ENCODE peak calls at places on chromosomes 5 and 9, in four cellular contexts. E is HepG2, N is K562, L is H1. K is an unnamed sample.

GRCh38 chr5:143976055-143976454 is 164.1 kb downstream of the HMHB1 start:
- DNase-seq in E (no peak), N (no peak), L (no peak), K (no peak)

GRCh38 chr9:115385383-115386122 is 267.6 kb upstream of the TNC start:
- DNase-seq in E (no peak), N (no peak), L (no peak), K (no peak)

GRCh38 chr5:170749911-170750431 is 33.6 kb upstream of the GABRP start:
- DNase-seq in E (no peak), N (no peak), L (peak; percentile 37), K (no peak)

GRCh38 chr5:37835400-37835973 is 4.4 kb downstream of the GDNF start:
- DNase-seq in E (no peak), N (no peak), L (no peak), K (no peak)

GRCh38 chr9:20319641-20320337 is 302.5 kb downstream of the MLLT3 start:
- DNase-seq in E (no peak), N (no peak), L (no peak), K (peak; percentile 8)

GRCh38 chr5:1118231-1118698 is 6.4 kb upstream of the SLC12A7 start:
- DNase-seq in E (no peak), N (no peak), L (no peak), K (no peak)

GRCh38 chr9:34500623-34501267 is 22.0 kb downstream of the ENHO start:
- DNase-seq in E (peak; percentile 18), N (peak; percentile 64), L (peak; percentile 91), K (peak; percentile 29)

GRCh38 chr9:113508111-113508749 is 44.7 kb downstream of the RGS3 start:
- DNase-seq in E (peak; percentile 72), N (no peak), L (peak; percentile 83), K (peak; percentile 4)

GRCh38 chr5:52693279-52693678 is 94.4 kb upstream of the ITGA1 start:
- DNase-seq in E (peak; percentile 30), N (no peak), L (no peak), K (no peak)

GRCh38 chr9:87290241-87290700 is 207.4 kb upstream of the DAPK1 start:
- DNase-seq in E (no peak), N (no peak), L (no peak), K (no peak)

GRCh38 chr9:89797970-89798369 is 193.2 kb downstream of the GADD45G start:
- DNase-seq in E (no peak), N (no peak), L (no peak), K (no peak)

GRCh38 chr5:77076961-77077820 is 9.9 kb downstream of the ZBED3 start:
- DNase-seq in E (no peak), N (peak; percentile 83), L (peak; percentile 94), K (no peak)

GRCh38 chr9:69165581-69165980 is 8.5 kb upstream of the TJP2 start:
- DNase-seq in E (no peak), N (no peak), L (no peak), K (no peak)

GRCh38 chr9:69171517-69171916 is 2.6 kb upstream of the TJP2 start:
- DNase-seq in E (no peak), N (no peak), L (no peak), K (no peak)

GRCh38 chr9:69170231-69170630 is 3.8 kb upstream of the TJP2 start:
- DNase-seq in E (no peak), N (no peak), L (no peak), K (no peak)

GRCh38 chr9:69171049-69171448 is 3.0 kb upstream of the TJP2 start:
- DNase-seq in E (no peak), N (peak; percentile 71), L (no peak), K (no peak)

GRCh38 chr9:69168709-69169217 is 5.3 kb upstream of the TJP2 start:
- DNase-seq in E (peak; percentile 59), N (peak; percentile 51), L (peak; percentile 61), K (no peak)
- TF ChIP-seq FOSL1 in E (no peak), N (no peak), L (no peak), K (no peak)

DNA sequence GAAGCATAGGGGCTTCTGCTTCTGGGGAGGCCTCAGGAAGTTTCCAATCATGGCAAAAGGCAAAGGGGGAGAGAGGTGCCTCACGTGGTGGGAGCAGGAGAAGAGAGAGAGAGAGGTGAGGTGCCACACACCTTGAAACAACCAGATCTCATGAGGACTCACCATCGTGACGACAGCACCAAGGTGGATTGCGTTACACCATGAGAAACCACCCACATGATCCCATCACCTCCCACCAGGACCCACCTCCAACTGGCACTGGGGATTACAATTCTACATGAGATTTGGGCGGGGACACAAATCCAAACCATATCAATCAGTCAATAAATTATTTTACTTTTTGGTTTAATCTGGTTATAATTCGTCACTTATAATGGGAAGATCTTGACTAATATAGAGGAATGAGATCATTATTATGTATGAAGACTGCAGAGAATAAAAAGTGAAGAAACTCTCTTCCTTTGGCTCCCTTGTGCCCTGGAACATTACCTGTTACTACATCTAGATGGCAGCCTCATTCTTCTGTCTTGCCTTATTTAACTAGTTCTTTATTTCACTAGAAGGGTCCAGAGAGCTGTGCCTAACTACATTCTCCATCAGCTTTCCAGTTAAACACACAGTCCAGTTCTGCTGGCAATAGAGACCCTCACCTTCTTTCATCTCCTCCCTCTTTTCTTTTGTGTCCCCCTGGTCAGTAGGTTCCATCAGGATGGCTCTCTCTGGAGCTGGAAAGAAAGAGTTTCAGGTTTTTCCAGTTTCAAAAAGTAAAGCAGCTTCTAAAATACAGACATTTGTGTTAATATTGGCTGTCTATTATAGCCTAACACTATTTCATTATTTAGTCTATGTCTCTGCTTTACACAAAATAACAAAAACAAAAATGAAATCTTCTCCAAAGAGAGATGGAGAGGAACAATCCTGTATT is 21.7 kb upstream of the SPINK7 start:
- DNase-seq in E (peak; percentile 21), N (no peak), L (no peak), K (peak; percentile 4)
- TF ChIP-seq FOSL1 in E (no peak), N (no peak), L (no peak), K (no peak)

GRCh38 chr5:110362252-110362651 is 364.2 kb downstream of the TMEM232 start:
- DNase-seq in E (no peak), N (no peak), L (no peak), K (no peak)
- TF ChIP-seq FOSL1 in E (no peak), N (no peak), L (no peak), K (no peak)

GRCh38 chr5:29672678-29673077 is 1520.8 kb upstream of the CDH6 start:
- DNase-seq in E (no peak), N (no peak), L (no peak), K (no peak)
- TF ChIP-seq FOSL1 in E (no peak), N (no peak), L (no peak), K (no peak)

DNA sequence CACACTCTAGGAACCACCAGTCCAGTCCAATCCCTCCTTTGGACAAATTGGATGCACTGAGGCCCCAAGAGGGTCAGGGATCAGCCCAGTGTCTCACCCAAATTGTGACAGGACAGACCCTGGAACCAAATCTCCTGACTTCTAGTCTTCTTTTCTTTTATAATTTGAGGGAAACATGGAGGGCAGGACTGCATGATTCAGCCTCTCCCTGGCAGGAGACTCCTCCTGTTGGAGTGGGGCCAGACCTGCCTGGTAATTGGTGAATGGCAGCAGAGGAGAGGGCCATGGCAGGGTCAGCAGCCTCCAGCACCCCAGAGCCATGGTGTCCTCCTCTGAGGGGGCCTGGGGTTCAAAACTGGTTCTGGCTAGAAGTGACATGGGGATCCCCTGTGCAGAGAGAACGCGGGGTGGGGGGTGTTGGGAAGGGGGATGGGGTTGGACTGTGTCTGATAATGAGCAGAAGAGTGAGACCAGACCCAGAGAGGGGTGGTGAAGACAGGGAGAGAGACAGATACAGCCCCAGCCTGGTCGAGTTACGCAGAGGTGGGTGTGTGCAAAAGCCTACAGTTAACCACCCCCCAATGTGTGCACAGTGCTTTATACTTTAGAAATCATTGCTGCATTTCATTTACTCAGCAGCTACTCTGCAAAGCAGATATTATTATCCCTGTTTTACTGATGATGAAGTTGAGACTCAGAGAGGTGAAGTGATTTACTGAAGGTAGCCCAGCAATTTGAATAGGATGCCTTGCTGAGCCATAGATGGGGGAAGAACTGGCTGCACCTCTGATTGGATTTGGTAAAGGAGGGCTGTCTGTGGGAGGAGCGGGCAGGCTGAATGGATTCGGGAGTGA is 3.8 kb upstream of the SYNPO start:
- DNase-seq in E (no peak), N (no peak), L (no peak), K (no peak)
- TF ChIP-seq FOSL1 in E (no peak), N (no peak), L (no peak), K (no peak)

GRCh38 chr9:32968101-32969011 is 33.1 kb downstream of the APTX start:
- DNase-seq in E (peak; percentile 29), N (peak; percentile 37), L (peak; percentile 81), K (peak; percentile 6)
- TF ChIP-seq FOSL1 in E (no peak), N (no peak), L (no peak), K (no peak)

GRCh38 chr5:55625603-55625875 is 86.6 kb downstream of the SLC38A9 start:
- DNase-seq in E (no peak), N (no peak), L (no peak), K (no peak)
- TF ChIP-seq FOSL1 in E (no peak), N (no peak), L (no peak), K (no peak)

GRCh38 chr9:14793389-14793788 is 70.9 kb upstream of the CER1 start:
- DNase-seq in E (no peak), N (no peak), L (no peak), K (no peak)

GRCh38 chr9:14790628-14791027 is 68.1 kb upstream of the CER1 start:
- DNase-seq in E (no peak), N (no peak), L (no peak), K (no peak)

GRCh38 chr9:14783358-14783757 is 60.8 kb upstream of the CER1 start:
- DNase-seq in E (peak; percentile 71), N (no peak), L (no peak), K (no peak)

DNA sequence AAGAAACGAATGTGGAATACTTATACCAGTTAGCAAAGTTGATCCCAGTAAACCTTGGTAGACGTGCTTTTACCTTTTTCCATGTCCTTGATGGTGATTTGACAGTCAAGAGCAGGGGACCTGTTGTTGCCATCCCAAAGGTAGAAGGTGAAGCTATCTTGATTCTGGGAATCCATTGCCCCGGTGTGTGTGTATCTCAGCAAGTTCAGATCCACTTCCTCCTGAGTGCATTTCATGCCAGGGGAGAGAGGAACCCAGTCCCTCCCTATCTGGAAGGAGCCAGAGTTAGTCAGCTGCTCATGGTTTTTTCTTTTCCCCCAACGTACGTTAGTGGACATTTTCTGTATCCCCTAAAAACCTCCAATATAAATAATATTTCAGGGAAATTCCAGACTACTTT is 66.3 kb upstream of the CER1 start:
- DNase-seq in E (no peak), N (no peak), L (no peak), K (no peak)
- TF ChIP-seq FOSL1 in E (no peak), N (no peak), L (no peak), K (no peak)

K was measured in HCT116.